ENCODE peak calls at places on chromosome 1, in seven cellular contexts. V is WTC11; S is epithelial cell of esophagus; W is CD8-positive, alpha-beta T cell; M is transverse colon; Z is AG10803; E is IMR-90. Y is an unnamed sample.

GRCh38 chr1:236508593-236509027 is 15.2 kb upstream of the LGALS8 start:
- DNase-seq in V (no peak), S (no peak), W (no peak), M (no peak), Z (no peak), E (no peak), Y (no peak)

GRCh38 chr1:182110635-182111034 is 49.1 kb upstream of the ZNF648 start:
- DNase-seq in V (no peak), S (no peak), W (no peak), M (no peak), Z (no peak), E (no peak), Y (no peak)

GRCh38 chr1:175450219-175450618 is 257.6 kb upstream of the KIAA0040 start:
- DNase-seq in V (no peak), S (no peak), W (no peak), M (no peak), Z (no peak), E (no peak), Y (no peak)

GRCh38 chr1:119635801-119636390 is 12.2 kb downstream of the ZNF697 start:
- DNase-seq in V (no peak), S (peak; percentile 62), W (no peak), M (no peak), Z (peak; percentile 24), E (peak; percentile 64), Y (no peak)

GRCh38 chr1:89126602-89127001 is 688 bp upstream of the GBP2 start:
- DNase-seq in V (no peak), S (peak; percentile 2), W (no peak), M (no peak), Z (peak; percentile 1), E (no peak), Y (no peak)

GRCh38 chr1:101239095-101240040 is 2.5 kb downstream of the S1PR1 start:
- DNase-seq in V (no peak), S (no peak), W (peak; percentile 63), M (no peak), Z (no peak), E (no peak), Y (peak; percentile 6)

GRCh38 chr1:207904377-207904902 is 6.5 kb downstream of the CD34 start:
- DNase-seq in V (no peak), S (no peak), W (no peak), M (no peak), Z (no peak), E (no peak), Y (no peak)

GRCh38 chr1:205270764-205271163 is 43.0 kb downstream of the TMCC2 start:
- DNase-seq in V (no peak), S (peak; percentile 96), W (no peak), M (no peak), Z (no peak), E (peak; percentile 72), Y (no peak)

GRCh38 chr1:116857092-116857491 is 52.6 kb upstream of the PTGFRN start:
- DNase-seq in V (no peak), S (no peak), W (no peak), M (no peak), Z (no peak), E (no peak), Y (no peak)

GRCh38 chr1:28173151-28173979 is 3.1 kb downstream of the PTAFR start:
- DNase-seq in V (no peak), S (peak; percentile 25), W (no peak), M (no peak), Z (no peak), E (peak; percentile 34), Y (no peak)

GRCh38 chr1:1604374-1605033 is 4.6 kb upstream of the FNDC10 start:
- DNase-seq in V (no peak), S (no peak), W (no peak), M (no peak), Z (no peak), E (no peak), Y (no peak)

GRCh38 chr1:44031900-44032817 is 897 bp upstream of the SLC6A9 start:
- DNase-seq in V (no peak), S (no peak), W (no peak), M (peak; percentile 58), Z (no peak), E (peak; percentile 41), Y (no peak)

GRCh38 chr1:6914646-6915178 is 129.5 kb downstream of the CAMTA1 start:
- DNase-seq in V (no peak), S (no peak), W (no peak), M (no peak), Z (no peak), E (no peak), Y (no peak)

GRCh38 chr1:58909162-58909560 is 125.3 kb upstream of the JUN start:
- DNase-seq in V (no peak), S (peak; percentile 93), W (no peak), M (no peak), Z (peak; percentile 75), E (peak; percentile 84), Y (no peak)

GRCh38 chr1:44602675-44603610 is 71.3 kb downstream of the TMEM53 start:
- DNase-seq in V (no peak), S (no peak), W (no peak), M (no peak), Z (no peak), E (no peak), Y (no peak)

GRCh38 chr1:61184035-61184713 is 101.8 kb downstream of the NFIA start:
- DNase-seq in V (no peak), S (peak; percentile 87), W (no peak), M (peak; percentile 88), Z (peak; percentile 87), E (peak; percentile 63), Y (peak; percentile 88)

GRCh38 chr1:78520843-78521242 is 30.1 kb downstream of the PTGFR start:
- DNase-seq in V (no peak), S (no peak), W (no peak), M (no peak), Z (no peak), E (no peak), Y (no peak)

GRCh38 chr1:21607549-21608529 is 61.3 kb downstream of the RAP1GAP start:
- DNase-seq in V (peak; percentile 100), S (peak; percentile 91), W (peak; percentile 16), M (peak; percentile 95), Z (peak; percentile 36), E (peak; percentile 58), Y (peak; percentile 97)

GRCh38 chr1:33433509-33434362 is 2.8 kb upstream of the PHC2 start:
- DNase-seq in V (no peak), S (peak; percentile 99), W (no peak), M (peak; percentile 54), Z (peak; percentile 100), E (peak; percentile 99), Y (no peak)

DNA sequence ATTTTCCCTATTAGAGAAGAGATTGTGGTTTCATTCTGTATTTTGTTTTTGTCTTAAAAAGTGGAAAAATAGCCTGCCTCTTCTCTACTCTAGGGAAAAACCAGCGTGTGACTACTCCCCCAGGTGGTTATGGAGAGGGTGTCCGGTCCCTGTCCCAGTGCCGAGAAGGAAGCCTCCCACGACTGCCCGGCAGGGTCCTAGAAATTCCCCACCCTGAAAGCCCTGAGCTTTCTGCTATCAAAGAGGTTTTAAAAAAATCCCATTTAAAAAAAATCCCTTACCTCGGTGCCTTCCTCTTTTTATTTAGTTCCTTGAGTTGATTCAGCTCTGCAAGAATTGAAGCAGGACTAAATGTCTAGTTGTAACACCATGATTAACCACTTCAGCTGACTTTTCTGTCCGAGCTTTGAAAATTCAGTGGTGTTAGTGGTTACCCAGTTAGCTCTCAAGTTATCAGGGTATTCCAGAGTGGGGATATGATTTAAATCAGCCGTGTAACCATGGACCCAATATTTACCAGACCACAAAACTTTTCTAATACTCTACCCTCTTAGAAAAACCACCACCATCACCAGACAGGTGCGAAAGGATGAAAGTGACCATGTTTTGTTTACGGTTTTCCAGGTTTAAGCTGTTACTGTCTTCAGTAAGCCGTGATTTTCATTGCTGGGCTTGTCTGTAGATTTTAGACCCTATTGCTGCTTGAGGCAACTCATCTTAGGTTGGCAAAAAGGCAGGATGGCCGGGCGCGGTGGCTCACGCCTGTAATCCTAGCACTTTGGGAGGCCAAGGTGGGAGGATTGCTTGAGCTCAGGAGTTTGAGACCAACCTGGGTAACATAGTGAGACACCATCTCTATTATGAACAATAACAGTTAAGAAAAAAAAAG is 34.9 kb upstream of the TDRD10 start:
- DNase-seq in V (no peak), S (no peak), W (no peak), M (no peak), Z (peak; percentile 26), E (no peak), Y (no peak)
- TF ChIP-seq CTCF in V (no peak), S (peak; percentile 14), W (no peak), M (peak; percentile 20), Z (peak; percentile 55), E (no peak), Y (no peak)

DNA sequence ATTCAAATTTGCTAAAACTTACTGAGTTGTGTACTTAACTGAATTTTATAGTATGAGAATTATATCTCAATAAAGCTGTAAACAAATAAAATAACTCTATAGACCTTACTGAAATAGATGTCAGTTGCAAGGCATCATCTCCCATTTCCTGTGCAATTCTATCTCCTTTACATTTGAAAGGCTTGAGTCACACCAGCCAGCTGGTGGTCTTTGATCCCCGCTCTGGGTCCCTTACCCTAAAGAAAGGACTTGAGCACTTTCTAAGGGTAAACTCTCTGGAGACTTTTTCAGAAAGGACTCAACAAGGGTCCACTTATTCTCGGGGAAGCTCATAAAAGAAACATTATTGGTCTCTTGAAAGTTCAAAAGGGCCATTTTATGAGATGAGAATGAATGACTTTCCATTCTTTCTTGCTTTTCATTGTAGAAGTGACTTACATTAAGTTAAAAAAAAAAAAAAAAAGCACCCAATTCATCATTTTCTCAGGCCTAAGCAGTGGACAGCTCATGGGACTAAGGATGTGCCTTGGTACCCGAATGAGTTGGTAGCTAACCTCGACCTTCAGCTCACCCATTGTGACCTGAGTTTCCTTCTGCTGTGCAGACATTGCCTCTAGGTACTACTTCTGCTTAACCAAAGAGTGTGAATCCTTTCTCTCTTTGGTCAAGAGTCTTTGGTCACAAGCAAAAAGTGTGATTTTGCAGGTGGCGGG is 147.0 kb upstream of the COA6 start:
- DNase-seq in V (peak; percentile 36), S (no peak), W (no peak), M (no peak), Z (no peak), E (no peak), Y (no peak)
- TF ChIP-seq CTCF in V (no peak), S (no peak), W (no peak), M (no peak), Z (no peak), E (no peak), Y (no peak)

GRCh38 chr1:206725053-206725963 is 40.6 kb downstream of the MAPKAPK2 start:
- DNase-seq in V (peak; percentile 67), S (peak; percentile 60), W (peak; percentile 61), M (peak; percentile 60), Z (peak; percentile 46), E (peak; percentile 51), Y (no peak)
- TF ChIP-seq CTCF in V (peak; percentile 46), S (peak; percentile 75), W (peak; percentile 47), M (peak; percentile 32), Z (peak; percentile 80), E (peak; percentile 62), Y (peak; percentile 40)

DNA sequence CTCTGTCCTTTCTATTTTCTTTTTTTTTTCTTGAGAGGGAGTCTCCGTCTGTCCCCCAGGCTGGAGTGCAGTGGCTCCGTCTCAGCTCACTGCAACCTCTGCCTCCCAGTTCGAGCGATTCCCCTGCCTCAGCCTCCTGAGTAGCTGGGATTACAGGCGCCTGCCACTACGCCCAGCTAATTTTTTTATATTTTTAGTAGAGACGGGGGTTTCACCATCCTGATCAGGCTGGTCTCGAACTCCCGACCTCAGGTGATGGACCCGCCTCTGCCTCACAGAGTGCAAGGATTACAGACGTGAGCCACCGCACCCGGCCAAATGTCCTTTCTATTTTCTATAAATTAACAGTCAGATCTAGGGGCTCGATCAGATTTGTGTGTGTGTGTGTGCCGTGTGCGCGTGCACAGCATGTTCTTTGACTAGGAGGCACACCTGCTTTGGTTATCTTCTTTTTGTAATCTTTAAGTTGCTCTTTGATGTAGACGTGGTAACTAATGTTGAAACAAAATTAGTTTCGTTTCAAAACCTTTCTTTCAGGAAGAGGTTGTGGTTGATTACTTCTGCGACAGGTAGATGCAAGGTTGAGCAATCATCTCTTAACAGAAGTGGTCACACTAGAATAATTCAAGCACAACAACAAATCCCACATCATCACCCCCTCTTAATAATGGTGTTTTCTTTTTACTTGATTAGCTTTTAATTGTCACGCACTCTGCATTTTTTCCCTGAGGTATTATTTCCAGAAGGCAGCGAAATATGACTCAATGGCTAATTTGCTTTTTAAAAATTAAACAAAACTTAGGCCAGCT is 779 bp upstream of the DEGS1 start:
- DNase-seq in V (no peak), S (peak; percentile 51), W (peak; percentile 44), M (peak; percentile 14), Z (no peak), E (no peak), Y (peak; percentile 57)
- TF ChIP-seq CTCF in V (no peak), S (no peak), W (no peak), M (no peak), Z (no peak), E (no peak), Y (no peak)